ENCODE peak calls at places on chromosomes 7 and 10, in seven cellular contexts. C is psoas muscle, L is glutamatergic neuron, N is AG09319, Z is nephron progenitor cell, J is K562, H is neural crest cell. T is an unnamed sample.

GRCh38 chr10:75334720-75335119 is 66.8 kb downstream of the ZNF503 start:
- DNase-seq in C (no peak), L (no peak), N (no peak), Z (no peak), J (no peak), H (no peak), T (no peak)

GRCh38 chr10:66837990-66838389 is 87.8 kb upstream of the LRRTM3 start:
- DNase-seq in C (no peak), L (no peak), N (no peak), Z (no peak), J (no peak), H (no peak), T (no peak)

GRCh38 chr10:110618206-110618605 is 25.9 kb upstream of the RBM20 start:
- DNase-seq in C (no peak), L (no peak), N (no peak), Z (peak; percentile 22), J (no peak), H (no peak), T (no peak)

GRCh38 chr10:77456414-77456813 is 181.2 kb downstream of the KCNMA1 start:
- DNase-seq in C (no peak), L (no peak), N (no peak), Z (no peak), J (no peak), H (no peak), T (no peak)

GRCh38 chr10:112122827-112123226 is 60.7 kb downstream of the GPAM start:
- DNase-seq in C (no peak), L (no peak), N (no peak), Z (no peak), J (no peak), H (no peak), T (no peak)

GRCh38 chr7:32532716-32533115 is 37.4 kb downstream of the AVL9 start:
- DNase-seq in C (no peak), L (no peak), N (no peak), Z (no peak), J (no peak), H (no peak), T (no peak)

GRCh38 chr10:88297103-88297502 is 286.0 kb downstream of the RNLS start:
- DNase-seq in C (no peak), L (no peak), N (no peak), Z (no peak), J (no peak), H (no peak), T (no peak)

GRCh38 chr7:131653418-131654248 is 97.2 kb upstream of the PODXL start:
- DNase-seq in C (peak; percentile 28), L (no peak), N (no peak), Z (no peak), J (no peak), H (no peak), T (no peak)

GRCh38 chr10:86346794-86347665 is 19.6 kb downstream of the GRID1 start:
- DNase-seq in C (no peak), L (peak; percentile 14), N (no peak), Z (no peak), J (no peak), H (no peak), T (no peak)

GRCh38 chr10:23035569-23035968 is 59.8 kb upstream of the MSRB2 start:
- DNase-seq in C (no peak), L (peak; percentile 22), N (no peak), Z (peak; percentile 21), J (no peak), H (no peak), T (peak; percentile 23)

GRCh38 chr7:71633571-71634008 is 501.6 kb downstream of the GALNT17 start:
- DNase-seq in C (no peak), L (no peak), N (peak; percentile 49), Z (no peak), J (no peak), H (no peak), T (no peak)

GRCh38 chr10:86599729-86600128 is 54.6 kb upstream of the OPN4 start:
- DNase-seq in C (no peak), L (no peak), N (no peak), Z (peak; percentile 33), J (no peak), H (no peak), T (no peak)

GRCh38 chr10:79984851-79985250 is 35.9 kb upstream of the SFTPD start:
- DNase-seq in C (no peak), L (no peak), N (no peak), Z (no peak), J (no peak), H (no peak), T (no peak)

GRCh38 chr10:74924251-74924954 is 98.0 kb downstream of the KAT6B start:
- DNase-seq in C (no peak), L (no peak), N (peak; percentile 69), Z (no peak), J (no peak), H (no peak), T (no peak)

GRCh38 chr10:76201962-76202361 is 770.5 kb downstream of the LRMDA start:
- DNase-seq in C (no peak), L (no peak), N (no peak), Z (no peak), J (no peak), H (no peak), T (no peak)

GRCh38 chr7:77460057-77460486 is 43.9 kb upstream of the GSAP start:
- DNase-seq in C (no peak), L (no peak), N (no peak), Z (no peak), J (no peak), H (no peak), T (no peak)

GRCh38 chr7:36985866-36986402 is 261.6 kb upstream of the AOAH start:
- DNase-seq in C (no peak), L (no peak), N (no peak), Z (no peak), J (no peak), H (no peak), T (no peak)

GRCh38 chr7:110863258-110863657 is 227.7 kb upstream of the LRRN3 start:
- DNase-seq in C (no peak), L (no peak), N (no peak), Z (no peak), J (no peak), H (no peak), T (no peak)

GRCh38 chr7:98418271-98418635 is 17.4 kb upstream of the BAIAP2L1 start:
- DNase-seq in C (no peak), L (no peak), N (no peak), Z (no peak), J (no peak), H (no peak), T (no peak)

GRCh38 chr10:131588704-131589220 is 277.2 kb upstream of the TCERG1L start:
- DNase-seq in C (no peak), L (no peak), N (no peak), Z (no peak), J (no peak), H (no peak), T (no peak)

GRCh38 chr10:33335800-33336605 is 1.5 kb upstream of the NRP1 start:
- DNase-seq in C (peak; percentile 82), L (no peak), N (no peak), Z (peak; percentile 64), J (no peak), H (peak; percentile 22), T (peak; percentile 58)

GRCh38 chr10:93445097-93445960 is 36.8 kb downstream of the MYOF start:
- DNase-seq in C (peak; percentile 90), L (peak; percentile 80), N (peak; percentile 98), Z (peak; percentile 87), J (no peak), H (peak; percentile 66), T (peak; percentile 87)

GRCh38 chr7:1987084-1987535 is 245.6 kb downstream of the MAD1L1 start:
- DNase-seq in C (no peak), L (peak; percentile 9), N (no peak), Z (no peak), J (no peak), H (no peak), T (no peak)
- TF ChIP-seq CTCF in C (no peak), L (no peak), N (no peak), Z (no peak), J (no peak), H (no peak), T (no peak)

DNA sequence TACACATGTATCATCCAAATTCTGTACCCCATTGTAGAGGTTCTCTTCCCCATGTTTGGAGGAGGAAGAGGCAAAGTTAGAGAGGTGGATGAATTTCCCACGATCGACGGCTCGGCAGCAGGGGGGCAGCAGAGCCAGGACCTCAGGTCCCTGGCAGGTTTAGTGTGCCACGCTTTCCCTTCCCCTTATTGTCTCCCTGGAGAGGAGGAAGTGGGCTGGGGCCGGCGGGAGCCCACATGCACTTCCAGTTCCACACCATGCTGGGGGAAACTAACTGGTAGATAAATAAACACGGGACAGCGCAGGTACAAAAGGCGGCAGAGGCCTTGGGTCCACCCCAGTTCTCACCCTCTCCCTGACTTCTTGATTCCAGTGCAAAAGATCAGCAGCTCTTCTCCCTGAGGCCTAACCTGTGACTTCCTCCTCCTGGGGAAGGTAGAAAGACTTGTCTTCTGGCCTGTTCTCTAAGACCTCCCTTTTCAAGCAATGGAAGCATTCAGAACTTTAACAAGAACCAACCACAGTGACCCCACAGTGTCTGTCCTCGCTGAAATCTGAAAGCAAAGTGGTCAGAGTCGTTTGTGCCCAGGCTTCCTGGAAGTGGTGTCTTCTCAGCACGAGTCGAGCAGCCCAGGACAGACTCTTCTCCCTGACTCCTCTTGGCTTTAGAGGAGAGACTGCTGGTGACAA is 30.5 kb upstream of the SRGN start:
- DNase-seq in C (no peak), L (no peak), N (no peak), Z (no peak), J (no peak), H (no peak), T (peak; percentile 40)
- TF ChIP-seq CTCF in C (no peak), L (no peak), N (no peak), Z (no peak), J (no peak), H (no peak), T (no peak)

DNA sequence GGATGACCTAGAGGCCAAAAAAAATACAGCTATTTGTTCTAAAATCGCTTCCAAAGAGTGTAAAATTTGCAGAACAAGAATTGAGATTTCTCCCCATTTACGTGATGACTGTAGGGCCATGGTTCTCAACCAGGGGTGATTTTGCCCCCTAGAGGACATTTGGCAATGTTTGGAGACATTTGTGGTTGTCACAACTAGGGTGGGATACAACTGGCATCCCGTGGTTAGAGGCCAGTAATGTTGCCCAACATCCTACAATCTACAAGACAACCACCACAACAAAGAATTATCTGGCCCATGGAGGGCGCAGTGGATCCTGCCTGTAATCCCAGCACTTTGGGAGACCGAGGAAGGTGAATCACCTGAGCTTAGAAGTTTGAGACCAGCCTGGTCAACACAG is 22.8 kb upstream of the MALSU1 start:
- DNase-seq in C (no peak), L (no peak), N (no peak), Z (no peak), J (no peak), H (no peak), T (peak; percentile 11)
- TF ChIP-seq CTCF in C (no peak), L (peak; percentile 14), N (peak; percentile 2), Z (no peak), J (peak; percentile 59), H (peak; percentile 30), T (peak; percentile 45)

DNA sequence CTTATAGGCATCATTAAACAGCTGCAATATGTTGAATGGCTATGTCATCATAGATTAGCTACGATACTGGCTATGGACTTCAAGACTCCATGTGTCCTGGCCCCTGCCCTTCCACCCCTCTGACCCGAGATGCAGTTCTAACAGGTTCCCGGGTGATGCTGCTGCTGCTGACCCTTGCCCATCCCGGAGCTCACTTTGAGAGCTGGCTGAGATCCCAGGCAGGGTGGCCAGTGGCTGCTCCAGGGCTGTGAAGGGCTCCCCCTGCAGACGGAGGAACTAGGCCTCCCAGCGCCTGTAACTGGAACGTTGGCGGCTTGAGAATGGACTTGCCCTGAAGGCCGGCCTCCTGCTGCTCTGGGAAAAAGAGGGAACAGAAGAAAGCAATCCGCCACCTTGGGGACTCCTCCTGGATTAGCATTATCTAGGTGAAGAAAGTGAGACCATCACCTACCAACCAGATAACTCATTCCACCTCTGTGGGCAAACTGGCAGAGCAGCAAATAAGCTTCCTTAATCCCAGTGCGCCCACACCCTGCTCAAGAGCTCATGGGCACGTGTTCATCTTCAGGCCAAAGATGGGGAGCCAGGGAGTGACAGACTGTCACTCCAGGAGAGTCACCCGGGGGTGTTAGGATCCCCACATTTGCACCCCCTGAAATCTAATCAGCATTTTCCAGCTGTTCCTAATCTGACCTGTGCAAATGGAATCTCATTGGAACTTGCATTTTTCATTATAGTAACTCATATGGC is 56.8 kb downstream of the PARP12 start:
- DNase-seq in C (no peak), L (peak; percentile 61), N (no peak), Z (peak; percentile 39), J (peak; percentile 79), H (peak; percentile 36), T (peak; percentile 77)
- TF ChIP-seq CTCF in C (peak; percentile 18), L (no peak), N (peak; percentile 28), Z (no peak), J (peak; percentile 94), H (peak; percentile 47), T (no peak)

T was measured in endothelial cell.